ENCODE peak calls at places on chromosomes 5 and 9, in ten cellular contexts. D is stimulated activated CD4-positive, alpha-beta T cell treated with anti-CD3 and anti-CD28 coated beads, Interleukin-12 subunit alpha, Interleukin-12 subunit beta, amount 100 ng/mL, for 4 hours; S is mesendoderm; O is activated B cell treated with CpG ODN at 0.5 μM for 24 hours; K is A172; Y is amniotic stem cell; W is IMR-90; V is T-helper 1 cell; Z is prostate gland; F is memory B cell. G is an unnamed sample.

GRCh38 chr9:126327016-126327749 is 554 bp downstream of the MVB12B start:
- DNase-seq in D (peak; percentile 13), S (peak; percentile 10), O (peak; percentile 45), K (peak; percentile 13), Y (no peak), W (no peak), V (no peak), Z (no peak), F (peak; percentile 5), G (peak; percentile 40)

GRCh38 chr9:14310247-14310646 is 3.7 kb downstream of the NFIB start:
- DNase-seq in D (no peak), S (no peak), O (no peak), K (no peak), Y (no peak), W (no peak), V (no peak), Z (no peak), F (no peak), G (no peak)

GRCh38 chr5:123450641-123451421 is 27.6 kb upstream of the CEP120 start:
- DNase-seq in D (no peak), S (no peak), O (no peak), K (no peak), Y (no peak), W (no peak), V (no peak), Z (peak; percentile 14), F (no peak), G (no peak)

GRCh38 chr9:91760906-91761305 is 189.1 kb downstream of the ROR2 start:
- DNase-seq in D (no peak), S (no peak), O (no peak), K (no peak), Y (no peak), W (no peak), V (no peak), Z (no peak), F (no peak), G (no peak)

GRCh38 chr5:153562189-153562588 is 71.7 kb downstream of the GRIA1 start:
- DNase-seq in D (no peak), S (peak; percentile 87), O (no peak), K (peak; percentile 65), Y (no peak), W (peak; percentile 57), V (no peak), Z (no peak), F (no peak), G (peak; percentile 13)

GRCh38 chr5:171316258-171317121 is 7.4 kb downstream of the TLX3 start:
- DNase-seq in D (no peak), S (peak; percentile 51), O (no peak), K (no peak), Y (no peak), W (peak; percentile 20), V (no peak), Z (no peak), F (no peak), G (no peak)

GRCh38 chr9:82057805-82058204 is 69.2 kb downstream of the SPATA31D1 start:
- DNase-seq in D (no peak), S (no peak), O (no peak), K (no peak), Y (no peak), W (no peak), V (no peak), Z (no peak), F (no peak), G (no peak)

GRCh38 chr5:83340511-83340918 is 131.0 kb upstream of the VCAN start:
- DNase-seq in D (no peak), S (no peak), O (no peak), K (no peak), Y (no peak), W (no peak), V (no peak), Z (no peak), F (no peak), G (no peak)

GRCh38 chr5:122091942-122092600 is 14.0 kb upstream of the LOX start:
- DNase-seq in D (no peak), S (peak; percentile 64), O (no peak), K (peak; percentile 68), Y (no peak), W (peak; percentile 77), V (no peak), Z (no peak), F (no peak), G (peak; percentile 95)

GRCh38 chr9:134158753-134159392 is 5.5 kb downstream of the RNU6ATAC start:
- DNase-seq in D (no peak), S (no peak), O (no peak), K (no peak), Y (no peak), W (no peak), V (no peak), Z (no peak), F (no peak), G (no peak)

GRCh38 chr9:33446507-33447403 is 638 bp downstream of the AQP3 start:
- DNase-seq in D (peak; percentile 44), S (peak; percentile 69), O (no peak), K (peak; percentile 36), Y (no peak), W (peak; percentile 72), V (peak; percentile 36), Z (peak; percentile 34), F (no peak), G (peak; percentile 54)

GRCh38 chr5:884345-885126 is 8.1 kb downstream of the BRD9 start:
- DNase-seq in D (no peak), S (no peak), O (no peak), K (no peak), Y (no peak), W (no peak), V (no peak), Z (no peak), F (no peak), G (no peak)

GRCh38 chr9:37678789-37679273 is 28.1 kb downstream of the FRMPD1 start:
- DNase-seq in D (no peak), S (peak; percentile 11), O (no peak), K (no peak), Y (no peak), W (no peak), V (no peak), Z (no peak), F (no peak), G (peak; percentile 22)

GRCh38 chr9:35481347-35481975 is 8.4 kb upstream of the RUSC2 start:
- DNase-seq in D (no peak), S (peak; percentile 60), O (no peak), K (peak; percentile 48), Y (no peak), W (peak; percentile 75), V (no peak), Z (peak; percentile 36), F (no peak), G (peak; percentile 68)

GRCh38 chr5:140432916-140433315 is 31.3 kb downstream of the ANKHD1 start:
- DNase-seq in D (no peak), S (no peak), O (no peak), K (no peak), Y (no peak), W (no peak), V (no peak), Z (no peak), F (no peak), G (no peak)

GRCh38 chr9:121637441-121638222 is 13.8 kb upstream of the DAB2IP start:
- DNase-seq in D (no peak), S (no peak), O (no peak), K (peak; percentile 92), Y (no peak), W (peak; percentile 50), V (no peak), Z (no peak), F (no peak), G (peak; percentile 61)

GRCh38 chr5:29485333-29485732 is 1708.2 kb upstream of the CDH6 start:
- DNase-seq in D (no peak), S (no peak), O (no peak), K (no peak), Y (no peak), W (no peak), V (no peak), Z (peak; percentile 23), F (no peak), G (no peak)

G was measured in RKO.